ENCODE peak calls at places on chromosomes 7 and 10, in five cellular contexts. N is brain microvascular endothelial cell, F is endothelial cell of umbilical vein, T is cardiac muscle cell, M is AG10803. J is an unnamed sample.

GRCh38 chr10:22391605-22392004 is 46.3 kb downstream of the SPAG6 start:
- DNase-seq in N (no peak), T (no peak), M (no peak), F (no peak), J (no peak)

GRCh38 chr10:132516771-132517725 is 20.5 kb upstream of the INPP5A start:
- DNase-seq in T (peak), F (peak), M (peak), N (peak), J (peak)

GRCh38 chr10:310976-311639 is 175.9 kb downstream of the ZMYND11 start:
- DNase-seq in N (peak), T (no peak), F (no peak), M (peak), J (peak)

GRCh38 chr10:77628906-77629730 is 8.5 kb downstream of the KCNMA1 start:
- DNase-seq in N (peak), F (peak), M (no peak), T (no peak), J (no peak)

GRCh38 chr10:77873558-77874380 is 52.8 kb downstream of the DLG5 start:
- DNase-seq in T (no peak), N (peak), M (peak), F (peak), J (peak)

GRCh38 chr7:92835851-92836488 is 403 bp downstream of the CDK6 start:
- DNase-seq in N (peak), M (peak), T (no peak), F (no peak), J (peak)

GRCh38 chr7:490461-491291 is 29.0 kb downstream of the PDGFA start:
- DNase-seq in M (no peak), T (no peak), F (no peak), N (no peak), J (no peak)

GRCh38 chr10:99331207-99331803 is 2.1 kb downstream of the CNNM1 start:
- DNase-seq in F (no peak), M (peak), T (peak), N (no peak), J (peak)

GRCh38 chr10:70432101-70432500 is 9.4 kb downstream of the NODAL start:
- DNase-seq in F (no peak), N (no peak), M (no peak), T (no peak), J (peak)

GRCh38 chr10:98414932-98415709 is at the start of gene PYROXD2:
- DNase-seq in F (peak), T (peak), N (peak), M (peak), J (peak)

GRCh38 chr10:68139451-68140272 is 30.4 kb downstream of the MYPN start:
- DNase-seq in T (no peak), N (no peak), M (peak), F (no peak), J (no peak)

GRCh38 chr7:28732037-28732869 is 225.9 kb downstream of the TRIL start:
- DNase-seq in N (peak), M (peak), T (no peak), F (peak), J (peak)

GRCh38 chr10:121593676-121594075 is 4.6 kb downstream of the FGFR2 start:
- DNase-seq in N (no peak), T (no peak), M (no peak), F (no peak), J (no peak)

GRCh38 chr7:135317676-135318326 is 84.2 kb downstream of the STRA8 start:
- DNase-seq in F (no peak), T (no peak), M (no peak), N (no peak), J (no peak)

GRCh38 chr7:66157060-66157459 is 42.4 kb downstream of the CRCP start:
- DNase-seq in F (no peak), T (no peak), N (no peak), M (peak), J (no peak)

GRCh38 chr7:74355091-74355490 is 65.9 kb downstream of the CLIP2 start:
- DNase-seq in T (no peak), F (peak), N (peak), M (peak), J (peak)

GRCh38 chr10:103761075-103761920 is 94.1 kb downstream of the SH3PXD2A start:
- DNase-seq in F (peak), T (no peak), N (no peak), M (no peak), J (no peak)

GRCh38 chr7:926061-927030 is 28.1 kb downstream of the ADAP1 start:
- DNase-seq in T (no peak), M (no peak), N (no peak), F (no peak), J (no peak)

GRCh38 chr7:121102619-121103018 is 114.1 kb downstream of the CPED1 start:
- DNase-seq in F (no peak), M (no peak), T (peak), N (no peak), J (no peak)

GRCh38 chr10:112250555-112250954 is 32.6 kb upstream of the TECTB start:
- DNase-seq in F (no peak), N (no peak), T (no peak), M (peak), J (no peak)

GRCh38 chr7:131183611-131184119 is 144.0 kb upstream of the MKLN1 start:
- DNase-seq in F (no peak), T (no peak), M (peak), N (no peak), J (no peak)

GRCh38 chr10:71769279-71769823 is 4.0 kb downstream of the VSIR start:
- DNase-seq in T (no peak), F (peak), N (peak), M (no peak), J (peak)

GRCh38 chr7:525740-526139 is 6.1 kb upstream of the PDGFA start:
- DNase-seq in N (no peak), T (no peak), F (no peak), M (no peak), J (no peak)

DNA sequence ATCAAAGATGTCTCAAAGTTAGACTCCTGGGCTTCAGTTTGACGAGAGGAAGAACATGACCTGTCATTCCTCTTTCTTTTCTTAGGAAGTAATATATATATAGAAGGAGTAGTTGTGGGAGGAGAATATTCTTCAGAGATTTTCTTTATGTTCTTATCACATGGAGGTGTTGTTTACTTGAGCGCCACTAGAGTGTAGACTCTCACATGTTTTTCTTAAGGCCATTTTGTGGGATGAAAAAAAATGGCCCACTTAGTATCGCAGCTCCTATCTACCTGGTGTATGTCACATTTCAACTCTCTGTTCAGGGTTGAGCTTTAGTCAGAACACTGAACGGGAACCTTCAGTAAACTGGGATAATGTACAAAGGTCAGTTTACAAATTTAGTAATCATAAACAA is 645.2 kb downstream of the PHTF2 start:
- DNase-seq in T (no peak), M (no peak), F (no peak), N (no peak), J (no peak)
- TF ChIP-seq CTCF in T (no peak), M (no peak), F (no peak), N (no peak), J (no peak)

GRCh38 chr10:110336111-110336721 is 31.5 kb upstream of the SMNDC1 start:
- DNase-seq in N (peak), T (peak), F (peak), M (peak), J (peak)

GRCh38 chr10:110337401-110337800 is 32.7 kb upstream of the SMNDC1 start:
- DNase-seq in M (no peak), N (no peak), T (no peak), F (no peak), J (no peak)

GRCh38 chr10:110334061-110334656 is 29.4 kb upstream of the SMNDC1 start:
- DNase-seq in F (no peak), T (no peak), M (no peak), N (no peak), J (no peak)

GRCh38 chr10:110337906-110338305 is 33.2 kb upstream of the SMNDC1 start:
- DNase-seq in T (no peak), M (peak), N (no peak), F (no peak), J (peak)

DNA sequence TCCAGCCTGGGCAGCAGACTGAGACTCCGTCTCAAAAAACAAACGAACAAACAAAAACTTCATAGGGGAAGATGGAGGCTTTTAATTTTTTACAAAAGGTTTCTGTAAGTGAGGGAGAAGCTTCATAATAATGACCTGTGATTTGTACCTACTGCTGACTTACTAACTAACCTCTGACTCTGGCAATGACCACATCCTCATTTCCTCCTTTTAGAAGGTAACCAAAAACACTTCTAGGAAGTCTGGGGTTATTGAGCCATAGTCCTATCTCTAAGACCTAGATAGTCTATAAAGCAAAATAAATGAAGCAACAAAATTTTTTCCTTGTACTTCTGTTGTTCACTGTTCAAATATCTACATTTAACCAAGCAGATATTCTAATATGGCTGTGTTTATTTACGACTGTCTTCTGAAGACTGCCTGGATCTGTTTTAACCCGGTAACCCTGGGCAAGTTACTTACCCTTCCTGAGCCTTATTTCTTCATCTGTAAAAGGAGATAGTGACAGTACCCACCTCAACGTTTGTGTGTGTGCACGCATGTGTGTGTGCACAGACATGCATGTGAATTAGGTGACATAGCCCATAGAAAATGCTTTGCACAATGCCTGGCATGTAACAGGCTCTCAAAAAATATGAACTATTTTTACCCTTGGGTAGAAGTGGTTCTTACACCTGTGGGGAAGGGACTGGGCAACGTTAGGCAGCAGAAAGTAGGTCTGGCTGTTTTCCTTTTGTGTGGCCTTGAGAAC is 30.8 kb upstream of the SMNDC1 start:
- DNase-seq in M (peak), T (no peak), N (no peak), F (no peak), J (no peak)
- H3K4me3 ChIP-seq in M (peak), T (no peak), N (no peak), F (no peak), J (no peak)

GRCh38 chr10:109821672-109822071 is 101.6 kb downstream of the XPNPEP1 start:
- DNase-seq in M (no peak), T (no peak), F (no peak), N (no peak), J (no peak)

GRCh38 chr10:109820620-109821405 is 102.5 kb downstream of the XPNPEP1 start:
- DNase-seq in N (no peak), M (no peak), T (no peak), F (no peak), J (no peak)

GRCh38 chr10:109819807-109820206 is 103.5 kb downstream of the XPNPEP1 start:
- DNase-seq in T (no peak), F (no peak), M (no peak), N (no peak), J (no peak)

GRCh38 chr10:109824206-109824605 is 99.1 kb downstream of the XPNPEP1 start:
- DNase-seq in N (no peak), T (no peak), F (no peak), M (no peak), J (no peak)

GRCh38 chr10:109823196-109823595 is 100.1 kb downstream of the XPNPEP1 start:
- DNase-seq in T (no peak), F (no peak), N (no peak), M (no peak), J (no peak)
- TF ChIP-seq CTCF in T (no peak), F (no peak), N (no peak), M (no peak), J (no peak)

GRCh38 chr7:69839782-69840181 is 241.5 kb downstream of the AUTS2 start:
- DNase-seq in T (no peak), M (no peak), N (no peak), F (no peak), J (no peak)
- H3K4me3 ChIP-seq in T (no peak), M (no peak), N (no peak), F (no peak), J (no peak)

DNA sequence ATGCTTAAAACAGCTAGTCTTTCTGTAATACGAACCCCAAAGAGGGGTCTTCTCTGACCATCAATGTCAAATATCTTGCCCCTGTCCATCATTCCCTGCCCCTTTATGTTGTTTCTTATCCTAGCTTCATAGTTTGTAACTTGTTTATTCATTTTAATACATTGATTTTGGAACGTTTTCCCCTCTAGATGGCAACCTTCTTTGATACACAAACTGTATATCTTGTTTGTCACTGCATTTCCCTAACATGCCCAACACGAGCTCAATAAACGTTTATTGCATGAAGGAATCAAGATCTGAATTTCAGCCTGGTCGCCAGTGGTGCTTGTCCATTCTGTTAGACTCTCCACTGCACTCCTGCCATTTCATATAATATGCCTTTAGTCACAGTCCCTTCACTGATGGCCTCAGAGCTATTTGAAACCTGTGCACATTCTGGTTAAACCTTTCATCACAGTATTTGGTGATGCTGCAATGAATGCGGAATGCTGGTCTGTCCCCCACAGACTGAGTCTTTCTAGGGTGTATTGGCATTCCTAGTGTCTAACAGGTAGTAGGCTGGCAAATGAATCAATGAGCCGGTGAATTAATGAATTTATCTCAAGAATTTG is 55.0 kb upstream of the FRMD4A start:
- DNase-seq in F (no peak), M (no peak), N (no peak), T (no peak), J (peak)
- TF ChIP-seq CTCF in F (no peak), M (peak), N (no peak), T (peak), J (no peak)

GRCh38 chr10:49298990-49299815 is at the start of gene C10orf71:
- DNase-seq in F (no peak), M (no peak), T (peak), N (no peak), J (no peak)

GRCh38 chr10:49302088-49302487 is 3.1 kb downstream of the C10orf71 start:
- DNase-seq in T (no peak), F (no peak), N (no peak), M (no peak), J (no peak)

GRCh38 chr10:49299816-49300139 is 808 bp downstream of the C10orf71 start:
- DNase-seq in T (no peak), F (no peak), N (no peak), M (no peak), J (no peak)

GRCh38 chr10:49300140-49300974 is 1.4 kb downstream of the C10orf71 start:
- DNase-seq in F (no peak), M (peak), N (no peak), T (peak), J (no peak)

DNA sequence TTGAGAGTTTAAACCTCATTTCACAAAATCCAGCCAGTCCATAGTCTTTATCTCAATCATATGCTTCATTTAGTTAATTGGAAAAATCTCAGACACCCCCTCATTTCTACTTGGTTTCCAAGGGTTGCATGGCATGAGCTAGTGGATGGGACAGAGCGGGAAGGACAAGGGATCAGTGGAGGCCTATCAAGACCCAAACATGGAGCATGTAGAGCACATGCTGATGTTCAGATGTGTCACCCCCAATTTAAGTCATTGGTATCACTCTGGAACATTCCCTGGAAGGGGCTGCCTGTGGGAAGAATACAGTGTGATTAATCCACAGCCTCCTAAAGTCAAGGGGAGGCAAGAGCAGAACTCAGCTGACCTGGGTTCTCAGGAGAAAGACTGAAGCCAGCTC is 2.3 kb downstream of the C10orf71 start:
- DNase-seq in N (no peak), M (no peak), F (no peak), T (no peak), J (no peak)
- H3K4me3 ChIP-seq in N (no peak), M (no peak), F (no peak), T (no peak), J (no peak)

GRCh38 chr7:47444376-47445098 is 137.4 kb downstream of the TNS3 start:
- DNase-seq in F (peak), N (no peak), T (peak), M (peak), J (peak)
- TF ChIP-seq CTCF in F (peak), N (peak), T (peak), M (peak), J (peak)

DNA sequence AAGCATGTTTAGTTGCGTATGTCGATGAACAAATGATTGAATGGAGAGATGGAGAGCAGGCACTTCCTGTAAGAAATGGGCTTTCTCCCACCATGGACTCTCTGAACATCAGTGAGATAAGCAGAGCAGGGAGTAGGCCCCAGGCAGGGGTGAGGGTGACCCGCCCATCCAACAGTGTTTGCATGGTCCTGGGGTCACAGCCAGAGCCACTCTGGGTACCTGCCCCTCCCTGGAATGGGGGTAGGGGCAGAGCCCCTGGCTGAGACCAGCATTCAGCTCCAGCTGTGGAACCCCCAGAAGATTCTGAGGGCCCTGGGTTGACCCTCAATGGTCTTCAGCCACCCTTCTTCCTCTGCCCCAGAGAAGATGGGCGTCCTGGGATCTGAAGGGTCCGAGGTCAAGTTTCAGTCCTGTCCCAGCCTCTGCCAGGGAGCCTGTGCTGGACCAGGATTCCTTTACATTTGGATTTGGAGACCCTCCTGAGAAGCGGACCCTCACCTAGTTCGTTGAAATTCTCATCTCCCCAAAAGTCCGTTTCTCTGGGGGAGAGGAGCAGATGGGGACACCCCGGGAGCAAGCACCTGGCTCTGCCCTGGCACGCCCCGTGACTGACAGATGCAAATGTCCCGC is 2.4 kb upstream of the FGF8 start:
- DNase-seq in N (no peak), M (no peak), F (no peak), T (no peak), J (no peak)
- H3K4me3 ChIP-seq in N (no peak), M (no peak), F (no peak), T (peak), J (no peak)

GRCh38 chr10:79143879-79144278 is 75.1 kb downstream of the ZMIZ1 start:
- DNase-seq in F (no peak), N (no peak), T (no peak), M (no peak), J (no peak)

GRCh38 chr10:79140906-79141305 is 72.1 kb downstream of the ZMIZ1 start:
- DNase-seq in T (no peak), M (no peak), F (no peak), N (no peak), J (no peak)

GRCh38 chr10:79144341-79145173 is 75.8 kb downstream of the ZMIZ1 start:
- DNase-seq in N (no peak), M (peak), F (peak), T (no peak), J (no peak)

GRCh38 chr10:79142064-79142491 is 73.3 kb downstream of the ZMIZ1 start:
- DNase-seq in M (peak), F (no peak), T (peak), N (peak), J (peak)

GRCh38 chr10:79142522-79143309 is 74.0 kb downstream of the ZMIZ1 start:
- DNase-seq in M (no peak), F (no peak), N (no peak), T (no peak), J (no peak)
- TF ChIP-seq CTCF in M (no peak), F (no peak), N (peak), T (no peak), J (no peak)

GRCh38 chr10:26480909-26481703 is 43.0 kb downstream of the APBB1IP start:
- DNase-seq in M (no peak), F (no peak), T (no peak), N (no peak), J (no peak)
- H3K4me3 ChIP-seq in M (no peak), F (no peak), T (no peak), N (no peak), J (no peak)